ENCODE peak calls at places on chromosome X, in six cellular contexts. J, N, K, V, I and Y are unnamed samples.

GRCh38 chrX:966396-967070 is 245.9 kb downstream of the CRLF2 start:
- DNase-seq in J (no peak), N (no peak), K (no peak), V (no peak), I (no peak), Y (no peak)

GRCh38 chrX:73214366-73215094 is at the start of gene NAP1L2:
- DNase-seq in J (peak; percentile 77), N (no peak), K (peak; percentile 86), V (peak; percentile 42), I (no peak), Y (peak; percentile 11)

GRCh38 chrX:77451041-77451440 is 3.9 kb downstream of the FGF16 start:
- DNase-seq in J (no peak), N (no peak), K (no peak), V (peak; percentile 64), I (peak; percentile 25), Y (no peak)

GRCh38 chrX:125846251-125846650 is 319.8 kb downstream of the DCAF12L2 start:
- DNase-seq in J (no peak), N (no peak), K (no peak), V (no peak), I (no peak), Y (no peak)

GRCh38 chrX:40410859-40411258 is 169.9 kb upstream of the ATP6AP2 start:
- DNase-seq in J (no peak), N (no peak), K (no peak), V (no peak), I (no peak), Y (no peak)

GRCh38 chrX:128057421-128057820 is 5.2 kb upstream of the ACTRT1 start:
- DNase-seq in J (no peak), N (no peak), K (no peak), V (no peak), I (no peak), Y (no peak)

GRCh38 chrX:46574941-46575381 is 1.4 kb downstream of the CHST7 start:
- DNase-seq in J (no peak), N (no peak), K (peak; percentile 62), V (no peak), I (no peak), Y (peak; percentile 78)

GRCh38 chrX:120664081-120664480 is 34.2 kb upstream of the C1GALT1C1 start:
- DNase-seq in J (peak; percentile 57), N (no peak), K (peak; percentile 31), V (no peak), I (no peak), Y (peak; percentile 18)

GRCh38 chrX:112874140-112874539 is 33.5 kb upstream of the AMOT start:
- DNase-seq in J (peak; percentile 2), N (no peak), K (no peak), V (no peak), I (no peak), Y (no peak)

GRCh38 chrX:144327515-144327914 is 443.6 kb downstream of the UBE2NL start:
- DNase-seq in J (peak; percentile 47), N (no peak), K (no peak), V (no peak), I (no peak), Y (no peak)

GRCh38 chrX:45852884-45853283 is 652.2 kb upstream of the DIPK2B start:
- DNase-seq in J (peak; percentile 54), N (no peak), K (no peak), V (peak; percentile 33), I (no peak), Y (no peak)

GRCh38 chrX:150062292-150063137 is 124.2 kb upstream of the EOLA2 start:
- DNase-seq in J (peak; percentile 78), N (no peak), K (no peak), V (peak; percentile 54), I (peak; percentile 77), Y (no peak)

GRCh38 chrX:107483976-107484726 is 34.7 kb downstream of the FRMPD3 start:
- DNase-seq in J (no peak), N (no peak), K (no peak), V (peak; percentile 20), I (no peak), Y (peak; percentile 40)

GRCh38 chrX:7228226-7228625 is 80.3 kb upstream of the PUDP start:
- DNase-seq in J (no peak), N (no peak), K (no peak), V (no peak), I (no peak), Y (no peak)

GRCh38 chrX:65671966-65672365 is 4.5 kb downstream of the MSN start:
- DNase-seq in J (no peak), N (no peak), K (no peak), V (no peak), I (no peak), Y (no peak)

DNA sequence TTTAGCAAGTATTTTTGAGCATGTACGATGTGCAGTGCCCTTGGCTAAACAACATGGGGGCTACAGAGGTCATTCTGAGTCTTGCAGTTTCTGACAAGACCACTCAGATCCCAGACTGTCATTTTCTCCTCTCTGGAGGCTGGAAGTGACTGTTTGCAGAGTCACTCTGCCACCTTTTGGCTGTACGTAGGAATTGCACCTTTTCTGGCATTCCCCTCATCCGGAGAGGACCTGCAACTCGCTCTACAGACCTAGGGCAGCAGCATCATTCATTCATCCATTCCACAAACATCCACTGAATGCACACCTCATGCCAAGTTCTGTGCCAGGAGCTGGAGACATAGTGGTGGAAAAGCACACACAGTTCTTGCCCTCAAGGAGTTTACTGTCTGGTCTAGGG is 160.4 kb upstream of the GPR101 start:
- DNase-seq in J (peak; percentile 72), N (no peak), K (peak; percentile 36), V (no peak), I (no peak), Y (no peak)
- TF ChIP-seq CTCF in J (peak; percentile 73), N (peak; percentile 34), K (peak; percentile 74), V (peak; percentile 18), I (peak; percentile 10), Y (peak; percentile 61)

DNA sequence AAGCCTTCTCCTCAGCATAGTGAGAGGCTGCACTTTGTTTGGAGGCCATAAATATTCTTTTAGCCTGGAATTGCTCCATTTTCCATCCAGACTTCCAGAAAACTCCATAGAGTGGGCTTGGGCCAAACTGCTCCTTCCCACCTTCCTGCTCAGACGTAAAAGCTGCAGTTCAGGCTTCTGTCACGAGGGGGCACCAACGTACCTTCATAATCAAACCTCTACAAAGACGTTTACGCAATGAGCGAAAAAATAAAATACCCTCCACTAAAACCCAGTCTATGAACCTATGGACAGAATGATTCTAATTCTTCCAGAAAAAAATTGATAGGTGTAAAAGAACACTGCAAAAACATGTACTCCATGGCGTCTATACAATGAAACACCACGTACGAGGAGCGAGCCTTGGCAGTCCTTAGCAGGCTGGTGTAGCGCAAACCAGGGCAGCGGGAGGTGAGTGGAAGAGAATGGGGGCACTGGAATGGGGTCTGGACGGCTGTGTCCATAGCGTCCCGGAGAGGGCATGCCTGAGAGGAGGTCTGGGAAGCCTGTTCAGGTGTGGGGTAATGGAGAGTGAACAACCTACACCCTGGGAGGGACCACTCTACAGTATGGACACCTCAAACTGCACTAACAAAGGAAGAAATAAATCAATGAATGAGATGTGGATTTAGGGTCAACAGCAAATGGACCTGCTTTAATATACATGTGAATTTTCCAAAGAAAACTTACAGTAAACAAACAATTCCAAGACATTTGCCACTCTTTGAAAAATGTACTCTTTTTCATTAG is 14.3 kb upstream of the RAB40A start:
- DNase-seq in J (peak; percentile 83), N (peak; percentile 1), K (peak; percentile 54), V (peak; percentile 22), I (no peak), Y (no peak)
- H3K4me3 ChIP-seq in J (peak overlapping the region; percentile 62), N (no peak overlapping the region), K (no peak overlapping the region), V (peak overlapping the region; percentile 51), I (peak overlapping the region; percentile 18), Y (no peak overlapping the region)

GRCh38 chrX:109261279-109261678 is 220.6 kb downstream of the GUCY2F start:
- DNase-seq in J (no peak), N (no peak), K (no peak), V (no peak), I (no peak), Y (no peak)
- H3K27me3 ChIP-seq in J (no peaks in the 10 kb centered on the region), N (no peaks in the 10 kb centered on the region), K (no peaks in the 10 kb centered on the region), V (no peaks in the 10 kb centered on the region), I (no peaks in the 10 kb centered on the region), Y (no peaks in the 10 kb centered on the region)

GRCh38 chrX:11678174-11678573 is 12.5 kb upstream of the ARHGAP6 start:
- DNase-seq in J (peak; percentile 21), N (no peak), K (no peak), V (no peak), I (no peak), Y (no peak)
- TF ChIP-seq CTCF in J (peak; percentile 67), N (no peak), K (peak; percentile 25), V (peak; percentile 19), I (peak; percentile 26), Y (peak; percentile 33)

GRCh38 chrX:18351774-18352173 is 2.7 kb downstream of the SCML2 start:
- DNase-seq in J (no peak), N (no peak), K (no peak), V (no peak), I (no peak), Y (no peak)

GRCh38 chrX:18348047-18348446 is 6.4 kb downstream of the SCML2 start:
- DNase-seq in J (peak; percentile 64), N (no peak), K (peak; percentile 14), V (peak; percentile 12), I (peak; percentile 1), Y (no peak)

GRCh38 chrX:18354369-18355329 is at the start of gene SCML2:
- DNase-seq in J (peak; percentile 31), N (peak; percentile 16), K (peak; percentile 42), V (peak; percentile 12), I (no peak), Y (peak; percentile 46)

DNA sequence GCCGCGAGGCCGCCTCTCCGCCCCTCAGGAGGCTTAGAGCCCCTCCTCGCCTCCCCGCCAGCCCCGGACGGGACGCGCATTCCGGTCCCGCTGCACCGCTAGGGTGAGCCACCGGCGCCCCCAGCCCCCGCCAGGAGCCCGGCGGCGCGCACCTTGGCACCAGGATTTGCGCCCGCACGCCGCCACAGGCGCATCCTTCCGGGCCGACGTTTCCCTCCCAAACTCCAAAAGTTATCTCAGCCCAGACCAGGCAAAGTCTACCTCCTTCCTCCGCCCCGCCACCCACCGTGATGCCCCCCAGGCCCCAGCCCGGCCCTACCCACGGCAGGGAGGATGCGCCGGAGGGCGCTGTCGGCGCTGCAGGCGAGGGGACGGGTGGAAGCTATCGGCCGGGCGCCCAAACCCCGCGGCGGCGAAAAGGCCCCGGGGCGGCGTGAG is 538 bp downstream of the SCML2 start:
- DNase-seq in J (peak; percentile 23), N (no peak), K (peak; percentile 29), V (no peak), I (no peak), Y (no peak)
- H3K4me3 ChIP-seq in J (peak overlapping the region; percentile 67), N (peak overlapping the region; percentile 65), K (peak overlapping the region; percentile 60), V (peak overlapping the region; percentile 55), I (peak overlapping the region; percentile 55), Y (peak overlapping the region; percentile 60)